ENCODE peak calls at places on chromosome 5, in four cellular contexts. L is stomach, J is A673, A is right lobe of liver. Q is an unnamed sample.

GRCh38 chr5:2505217-2505616 is 246.3 kb downstream of the IRX2 start:
- DNase-seq in A (no peak), J (no peak), L (no peak), Q (no peak)

GRCh38 chr5:18090177-18090576 is 455.9 kb downstream of the TAF11L14 start:
- DNase-seq in A (no peak), L (no peak), J (no peak), Q (no peak)

GRCh38 chr5:65034029-65034781 is 265.5 kb downstream of the CWC27 start:
- DNase-seq in J (no peak), L (peak), A (peak), Q (no peak)

GRCh38 chr5:1040571-1040970 is 32.0 kb downstream of the NKD2 start:
- DNase-seq in A (peak), J (no peak), L (no peak), Q (no peak)

GRCh38 chr5:110441035-110441434 is 285.4 kb downstream of the TMEM232 start:
- DNase-seq in A (no peak), J (peak), L (no peak), Q (no peak)

GRCh38 chr5:145936401-145937131 is at the start of gene SH3RF2:
- DNase-seq in J (peak), A (peak), L (peak), Q (peak)

GRCh38 chr5:81006231-81006630 is 46.1 kb downstream of the RASGRF2 start:
- DNase-seq in J (no peak), L (no peak), A (no peak), Q (no peak)

GRCh38 chr5:53027913-53028312 is 38.8 kb downstream of the ITGA2 start:
- DNase-seq in L (peak), A (peak), J (peak), Q (no peak)

GRCh38 chr5:131979816-131980215 is 31.6 kb downstream of the ACSL6 start:
- DNase-seq in L (no peak), A (no peak), J (no peak), Q (no peak)

GRCh38 chr5:1480217-1480616 is 35.0 kb upstream of the SLC6A3 start:
- DNase-seq in L (peak), J (no peak), A (peak), Q (no peak)

GRCh38 chr5:179840766-179841165 is 17.9 kb downstream of the MRNIP start:
- DNase-seq in A (no peak), L (no peak), J (no peak), Q (no peak)
- H3K27ac ChIP-seq in A (no peak), L (no peak), J (no peak), Q (no peak)

GRCh38 chr5:57960569-57960968 is 478.0 kb upstream of the ACTBL2 start:
- DNase-seq in A (no peak), J (no peak), L (no peak), Q (no peak)
- TF ChIP-seq CTCF in A (no peak), J (no peak), L (no peak), Q (no peak)

GRCh38 chr5:35902032-35902681 is 36.3 kb downstream of the CAPSL start:
- DNase-seq in J (no peak), A (no peak), L (no peak), Q (no peak)

GRCh38 chr5:35903631-35904203 is 34.7 kb downstream of the CAPSL start:
- DNase-seq in A (no peak), J (no peak), L (no peak), Q (no peak)

GRCh38 chr5:35908266-35908665 is 30.2 kb downstream of the CAPSL start:
- DNase-seq in L (no peak), A (no peak), J (peak), Q (no peak)

GRCh38 chr5:35900997-35901396 is 37.4 kb downstream of the CAPSL start:
- DNase-seq in A (no peak), L (no peak), J (no peak), Q (no peak)

DNA sequence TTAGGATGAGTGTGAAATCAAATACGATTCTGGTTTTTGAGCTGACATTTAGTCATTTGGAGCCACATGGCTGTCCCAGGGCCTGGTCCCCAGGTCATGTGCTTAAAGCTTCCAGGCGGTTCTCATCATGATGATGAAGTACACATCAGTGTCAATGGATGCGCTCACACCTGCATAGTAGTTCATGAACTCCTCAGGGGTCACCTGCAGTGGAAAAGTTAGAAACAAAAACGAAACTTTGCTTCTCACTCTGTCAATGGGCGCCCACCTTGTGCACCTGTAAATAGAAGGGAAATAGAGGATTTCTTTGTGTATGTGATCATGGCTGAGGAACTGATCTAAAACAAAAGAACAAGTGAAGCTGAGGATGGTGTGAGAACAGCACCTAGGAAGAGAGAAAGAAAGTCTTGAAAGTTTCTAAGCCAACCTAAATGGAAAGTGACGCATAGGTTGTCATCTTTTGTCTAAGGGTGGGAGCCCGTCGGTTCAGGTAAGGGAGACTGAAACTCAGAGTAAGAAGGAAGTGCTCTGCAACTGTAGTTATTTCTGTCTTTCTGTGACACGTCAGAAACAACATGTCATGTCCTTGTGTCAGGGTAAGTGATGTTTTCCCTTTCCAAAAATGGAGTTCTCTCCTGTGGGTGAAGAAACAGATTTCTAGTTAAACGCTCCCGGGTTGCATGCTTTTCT is 33.8 kb downstream of the CAPSL start:
- DNase-seq in A (no peak), J (no peak), L (no peak), Q (no peak)
- H3K27ac ChIP-seq in A (no peak), J (no peak), L (no peak), Q (no peak)

GRCh38 chr5:71475788-71476384 is 20.4 kb downstream of the BDP1 start:
- DNase-seq in L (no peak), J (peak), A (no peak), Q (no peak)
- TF ChIP-seq CTCF in L (no peak), J (peak), A (peak), Q (peak)